ENCODE peak calls at places on chromosomes 16 and 17, in nine cellular contexts. U is endothelial cell of umbilical vein, R is breast epithelium, S is upper lobe of right lung, D is cardiac muscle cell, O is hepatocyte, I is transverse colon, W is neural progenitor cell, Z is heart right ventricle. E is an unnamed sample.
A peak's percentile ranks its signal among the peaks of the same experiment; 100 is the strongest.

GRCh38 chr16:49459953-49460735 is 86.5 kb downstream of the C16orf78 start:
- DNase-seq in S (peak; percentile 19), I (no peak), R (no peak), O (no peak), Z (peak; percentile 1), D (no peak), U (no peak), W (no peak), E (no peak)

GRCh38 chr17:33292184-33292980 is 713 bp downstream of the ASIC2 start:
- DNase-seq in Z (no peak), W (peak; percentile 79), U (peak; percentile 12), R (no peak), O (peak; percentile 50), S (no peak), I (peak; percentile 26), D (peak; percentile 48), E (peak; percentile 18)

GRCh38 chr16:30753596-30753995 is 5.4 kb downstream of the PHKG2 start:
- DNase-seq in U (no peak), R (no peak), D (no peak), S (peak; percentile 40), Z (no peak), O (no peak), W (no peak), I (no peak), E (no peak)

GRCh38 chr17:67467500-67468481 is 90.7 kb downstream of the PITPNC1 start:
- DNase-seq in O (no peak), U (no peak), W (no peak), I (no peak), D (no peak), R (no peak), S (no peak), Z (no peak), E (no peak)

GRCh38 chr17:2089021-2089422 is 34.1 kb downstream of the HIC1 start:
- DNase-seq in R (no peak), D (no peak), I (no peak), O (no peak), S (no peak), W (no peak), U (peak; percentile 67), Z (no peak), E (no peak)

GRCh38 chr17:55323518-55324295 is 58.9 kb downstream of the HLF start:
- DNase-seq in U (no peak), R (no peak), W (no peak), D (no peak), O (no peak), I (no peak), S (no peak), Z (no peak), E (no peak)

GRCh38 chr17:66704858-66705257 is 130.1 kb upstream of the CACNG5 start:
- DNase-seq in U (no peak), O (no peak), S (no peak), R (no peak), D (no peak), W (no peak), I (no peak), Z (no peak), E (no peak)

GRCh38 chr16:87541882-87542234 is 49.0 kb upstream of the ZCCHC14 start:
- DNase-seq in R (no peak), O (no peak), U (no peak), S (no peak), I (no peak), D (no peak), W (no peak), Z (no peak), E (no peak)

GRCh38 chr17:58507123-58507634 is 7.3 kb downstream of the MTMR4 start:
- DNase-seq in O (no peak), I (no peak), W (no peak), Z (no peak), U (no peak), S (no peak), D (no peak), R (no peak), E (no peak)

GRCh38 chr17:78917451-78918307 is 7.5 kb downstream of the TIMP2 start:
- DNase-seq in I (no peak), D (no peak), R (no peak), Z (no peak), W (no peak), O (no peak), U (no peak), S (no peak), E (no peak)

GRCh38 chr16:50166511-50167500 is 13.7 kb downstream of the TENT4B start:
- DNase-seq in O (no peak), W (no peak), I (no peak), Z (no peak), D (no peak), U (peak; percentile 47), R (no peak), S (no peak), E (no peak)

GRCh38 chr17:250487-251300 is 69.2 kb upstream of the DOC2B start:
- DNase-seq in U (no peak), R (no peak), I (peak; percentile 1), O (no peak), D (no peak), W (no peak), Z (no peak), S (peak; percentile 39), E (no peak)

GRCh38 chr17:6072611-6073010 is 2.4 kb downstream of the WSCD1 start:
- DNase-seq in Z (no peak), O (no peak), I (no peak), U (no peak), S (no peak), R (no peak), D (no peak), W (no peak), E (no peak)
- H3K36me3 ChIP-seq in Z (no peaks in the 10 kb centered on the region), O (no peaks in the 10 kb centered on the region), I (no peaks in the 10 kb centered on the region), U (no peaks in the 10 kb centered on the region), S (no peaks in the 10 kb centered on the region), R (no peaks in the 10 kb centered on the region), D (no peaks in the 10 kb centered on the region), W (no peaks in the 10 kb centered on the region), E (no peaks in the 10 kb centered on the region)

DNA sequence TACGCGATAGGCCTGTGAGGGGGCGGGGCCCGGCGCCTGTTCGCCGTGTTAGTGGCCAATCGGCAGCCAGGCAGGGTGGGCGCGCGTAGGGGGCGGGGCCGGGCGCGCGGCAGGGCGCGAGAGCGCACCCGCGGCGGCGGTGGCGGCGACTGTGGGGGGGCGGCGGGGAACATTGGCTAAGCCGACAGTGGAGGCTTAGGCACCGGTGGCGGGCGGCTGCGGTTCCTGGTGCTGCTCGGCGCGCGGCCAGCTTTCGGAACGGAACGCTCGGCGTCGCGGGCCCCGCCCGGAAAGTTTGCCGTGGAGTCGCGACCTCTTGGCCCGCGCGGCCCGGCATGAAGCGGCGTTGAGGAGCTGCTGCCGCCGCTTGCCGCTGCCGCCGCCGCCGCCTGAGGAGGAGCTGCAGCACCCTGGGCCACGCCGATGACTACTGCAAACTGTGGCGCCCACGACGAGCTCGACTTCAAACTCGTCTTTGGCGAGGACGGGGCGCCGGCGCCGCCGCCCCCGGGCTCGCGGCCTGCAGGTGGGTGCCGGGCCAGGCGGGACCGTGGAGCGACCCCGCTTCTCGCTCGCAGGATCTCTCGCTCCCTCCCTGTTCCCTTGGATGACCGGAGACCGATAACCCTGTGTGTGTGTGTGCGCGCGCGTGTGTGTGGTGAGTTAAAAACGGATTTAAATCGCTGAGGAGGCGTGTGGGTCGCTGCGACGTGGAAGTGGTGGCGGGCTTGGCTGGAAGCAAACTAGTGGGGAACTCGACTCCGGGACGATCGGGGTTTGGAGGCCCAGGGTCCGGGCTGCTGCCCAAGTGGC is at the start of gene NFATC3:
- DNase-seq in S (peak; percentile 100), D (peak; percentile 97), U (peak; percentile 95), O (peak; percentile 99), I (peak; percentile 99), R (peak; percentile 98), Z (peak; percentile 99), W (peak; percentile 99), E (peak; percentile 98)
- TF ChIP-seq CTCF in S (no peak), D (no peak), U (no peak), O (no peak), I (no peak), R (no peak), Z (peak; percentile 22), W (no peak), E (no peak)

GRCh38 chr16:19861811-19862327 is 22.8 kb downstream of the GPRC5B start:
- DNase-seq in Z (no peak), W (peak; percentile 91), U (no peak), S (no peak), O (no peak), R (no peak), I (no peak), D (no peak), E (no peak)
- H3K4me3 ChIP-seq in Z (peak overlapping the region; percentile 26), W (peak overlapping the region; percentile 40), U (no peak overlapping the region), S (no peak overlapping the region), O (no peak overlapping the region), R (no peak overlapping the region), I (no peak overlapping the region), D (no peak overlapping the region), E (no peak overlapping the region)

GRCh38 chr17:30267625-30268024 is 24.1 kb downstream of the BLMH start:
- DNase-seq in S (no peak), D (no peak), W (no peak), R (no peak), Z (no peak), O (no peak), U (no peak), I (no peak), E (no peak)
- H3K36me3 ChIP-seq in S (peaks cover 58% of the 10 kb centered on the region), D (peaks cover 22% of the 10 kb centered on the region), W (peaks cover 13% of the 10 kb centered on the region), R (no peaks in the 10 kb centered on the region), Z (peaks cover 100% of the 10 kb centered on the region), O (no peaks in the 10 kb centered on the region), U (peaks cover 16% of the 10 kb centered on the region), I (no peaks in the 10 kb centered on the region), E (peaks cover 12% of the 10 kb centered on the region)

GRCh38 chr16:89565506-89566372 is 5.3 kb downstream of the RPL13 start:
- DNase-seq in I (peak; percentile 66), U (peak; percentile 57), S (peak; percentile 85), O (peak; percentile 66), Z (no peak), W (peak; percentile 64), D (peak; percentile 48), R (peak; percentile 65), E (peak; percentile 75)
- TF ChIP-seq CTCF in I (peak; percentile 67), U (peak; percentile 83), S (peak; percentile 58), O (peak; percentile 60), Z (peak; percentile 64), W (peak; percentile 71), D (peak; percentile 72), R (no peak), E (peak; percentile 78)

GRCh38 chr16:55403464-55403863 is 75.5 kb upstream of the MMP2 start:
- DNase-seq in W (no peak), O (no peak), Z (no peak), S (no peak), U (no peak), D (no peak), R (no peak), I (no peak), E (no peak)
- H3K4me3 ChIP-seq in W (no peak overlapping the region), O (no peak overlapping the region), Z (no peak overlapping the region), S (no peak overlapping the region), U (no peak overlapping the region), D (no peak overlapping the region), R (no peak overlapping the region), I (no peak overlapping the region), E (no peak overlapping the region)